ENCODE peak calls at places on chromosomes 13 and 19, in eight cellular contexts. One of them, this sample, is unnamed.

GRCh38 chr13:51838235-51838846 is 6.6 kb downstream of the TMEM272 start:
- DNase-seq in esophagus squamous epithelium: no peak
- DNase-seq in tibial artery: no peak
- DNase-seq in HCT116: no peak
- DNase-seq in A673: no peak
- DNase-seq in astrocyte of the cerebellum: no peak
- DNase-seq in coronary artery: no peak
- DNase-seq in mucosa of descending colon: no peak
- DNase-seq in this sample: peak

GRCh38 chr19:19602136-19602712 is 16.3 kb downstream of the PBX4 start:
- DNase-seq in esophagus squamous epithelium: no peak
- DNase-seq in tibial artery: no peak
- DNase-seq in HCT116: no peak
- DNase-seq in A673: no peak
- DNase-seq in astrocyte of the cerebellum: no peak
- DNase-seq in coronary artery: no peak
- DNase-seq in mucosa of descending colon: no peak
- DNase-seq in this sample: no peak

GRCh38 chr19:1042689-1043511 is 3.0 kb downstream of the ABCA7 start:
- DNase-seq in esophagus squamous epithelium: no peak
- DNase-seq in tibial artery: no peak
- DNase-seq in HCT116: no peak
- DNase-seq in A673: peak
- DNase-seq in astrocyte of the cerebellum: no peak
- DNase-seq in coronary artery: no peak
- DNase-seq in mucosa of descending colon: peak
- DNase-seq in this sample: no peak

GRCh38 chr13:30906411-30906990 is 430 bp downstream of the MEDAG start:
- DNase-seq in esophagus squamous epithelium: no peak
- DNase-seq in tibial artery: no peak
- DNase-seq in HCT116: no peak
- DNase-seq in A673: no peak
- DNase-seq in astrocyte of the cerebellum: no peak
- DNase-seq in coronary artery: peak
- DNase-seq in mucosa of descending colon: no peak
- DNase-seq in this sample: no peak

GRCh38 chr19:13843104-13843921 is 33.6 kb upstream of the NANOS3 start:
- DNase-seq in esophagus squamous epithelium: no peak
- DNase-seq in tibial artery: no peak
- DNase-seq in HCT116: no peak
- DNase-seq in A673: peak
- DNase-seq in astrocyte of the cerebellum: no peak
- DNase-seq in coronary artery: no peak
- DNase-seq in mucosa of descending colon: peak
- DNase-seq in this sample: no peak

GRCh38 chr13:110351636-110352420 is 44.7 kb downstream of the COL4A2 start:
- DNase-seq in esophagus squamous epithelium: no peak
- DNase-seq in tibial artery: no peak
- DNase-seq in HCT116: no peak
- DNase-seq in A673: no peak
- DNase-seq in astrocyte of the cerebellum: no peak
- DNase-seq in coronary artery: peak
- DNase-seq in mucosa of descending colon: no peak
- DNase-seq in this sample: no peak

GRCh38 chr13:112685856-112686255 is 4.0 kb upstream of the ATP11A start:
- DNase-seq in esophagus squamous epithelium: no peak
- DNase-seq in tibial artery: no peak
- DNase-seq in HCT116: no peak
- DNase-seq in A673: no peak
- DNase-seq in astrocyte of the cerebellum: no peak
- DNase-seq in coronary artery: no peak
- DNase-seq in mucosa of descending colon: no peak
- DNase-seq in this sample: no peak

GRCh38 chr13:42591602-42592001 is 17.6 kb downstream of the TNFSF11 start:
- DNase-seq in esophagus squamous epithelium: no peak
- DNase-seq in tibial artery: no peak
- DNase-seq in HCT116: no peak
- DNase-seq in A673: no peak
- DNase-seq in astrocyte of the cerebellum: no peak
- DNase-seq in coronary artery: no peak
- DNase-seq in mucosa of descending colon: no peak
- DNase-seq in this sample: no peak

DNA sequence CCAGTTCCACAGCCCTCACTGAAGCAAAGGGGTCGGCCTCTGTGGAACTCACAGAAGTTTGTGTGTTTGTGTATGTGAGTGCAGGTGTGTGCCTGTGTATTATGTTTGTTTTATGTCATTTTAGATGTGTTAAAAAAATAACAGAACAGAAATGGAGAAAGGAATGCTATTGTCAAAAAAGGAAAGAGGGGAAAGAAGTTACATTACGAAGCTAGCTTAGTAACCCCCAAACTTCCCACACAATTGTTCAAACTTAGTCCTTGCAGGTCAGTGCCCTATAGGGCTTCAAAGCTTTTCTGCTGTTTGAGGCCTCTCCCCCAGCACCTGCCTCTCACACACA is 1505.6 kb upstream of the SLC10A2 start:
- DNase-seq in esophagus squamous epithelium: no peak
- DNase-seq in tibial artery: no peak
- DNase-seq in HCT116: no peak
- DNase-seq in A673: no peak
- DNase-seq in astrocyte of the cerebellum: no peak
- DNase-seq in coronary artery: no peak
- DNase-seq in mucosa of descending colon: no peak
- DNase-seq in this sample: no peak
- TF ChIP-seq CTCF in esophagus squamous epithelium: no peak
- TF ChIP-seq CTCF in tibial artery: no peak
- TF ChIP-seq CTCF in HCT116: no peak
- TF ChIP-seq CTCF in A673: no peak
- TF ChIP-seq CTCF in astrocyte of the cerebellum: no peak
- TF ChIP-seq CTCF in coronary artery: no peak
- TF ChIP-seq CTCF in mucosa of descending colon: no peak
- TF ChIP-seq CTCF in this sample: no peak

DNA sequence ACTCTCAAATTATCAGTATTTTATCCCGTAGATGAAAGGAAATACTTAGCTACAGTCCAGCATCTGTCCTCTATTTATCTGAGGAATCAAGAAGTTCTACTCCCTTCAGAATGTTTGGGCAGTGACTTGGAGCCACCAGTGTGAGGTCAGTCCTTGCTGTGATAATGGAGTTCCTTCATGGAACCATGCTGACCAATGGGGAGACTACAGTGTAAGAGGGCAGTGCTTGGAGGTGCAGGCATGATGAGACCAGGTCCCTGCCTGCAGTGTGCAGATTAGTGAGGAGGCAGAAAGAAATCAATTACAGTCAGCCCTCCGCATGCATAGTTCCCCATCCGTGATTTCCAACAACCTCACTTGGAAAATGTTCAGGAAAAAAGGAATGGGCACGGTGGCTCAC is at the start of gene C19orf18:
- DNase-seq in esophagus squamous epithelium: no peak
- DNase-seq in tibial artery: no peak
- DNase-seq in HCT116: no peak
- DNase-seq in A673: no peak
- DNase-seq in astrocyte of the cerebellum: no peak
- DNase-seq in coronary artery: no peak
- DNase-seq in mucosa of descending colon: no peak
- DNase-seq in this sample: no peak
- H3K4me3 ChIP-seq in esophagus squamous epithelium: no peak
- H3K4me3 ChIP-seq in tibial artery: no peak
- H3K4me3 ChIP-seq in HCT116: no peak
- H3K4me3 ChIP-seq in A673: no peak
- H3K4me3 ChIP-seq in astrocyte of the cerebellum: no peak
- H3K4me3 ChIP-seq in coronary artery: no peak
- H3K4me3 ChIP-seq in mucosa of descending colon: no peak
- H3K4me3 ChIP-seq in this sample: no peak

GRCh38 chr13:56561327-56561726 is 579.4 kb upstream of the PRR20A start:
- DNase-seq in esophagus squamous epithelium: no peak
- DNase-seq in tibial artery: no peak
- DNase-seq in HCT116: no peak
- DNase-seq in A673: peak
- DNase-seq in astrocyte of the cerebellum: no peak
- DNase-seq in coronary artery: no peak
- DNase-seq in mucosa of descending colon: no peak
- DNase-seq in this sample: no peak
- TF ChIP-seq CTCF in esophagus squamous epithelium: no peak
- TF ChIP-seq CTCF in tibial artery: no peak
- TF ChIP-seq CTCF in HCT116: no peak
- TF ChIP-seq CTCF in A673: peak
- TF ChIP-seq CTCF in astrocyte of the cerebellum: no peak
- TF ChIP-seq CTCF in coronary artery: no peak
- TF ChIP-seq CTCF in mucosa of descending colon: no peak
- TF ChIP-seq CTCF in this sample: peak

GRCh38 chr19:7701049-7701653 is 780 bp downstream of the FCER2 start:
- DNase-seq in esophagus squamous epithelium: no peak
- DNase-seq in tibial artery: no peak
- DNase-seq in HCT116: no peak
- DNase-seq in A673: no peak
- DNase-seq in astrocyte of the cerebellum: no peak
- DNase-seq in coronary artery: no peak
- DNase-seq in mucosa of descending colon: no peak
- DNase-seq in this sample: no peak
- H3K4me3 ChIP-seq in esophagus squamous epithelium: no peak
- H3K4me3 ChIP-seq in tibial artery: no peak
- H3K4me3 ChIP-seq in HCT116: no peak
- H3K4me3 ChIP-seq in A673: no peak
- H3K4me3 ChIP-seq in astrocyte of the cerebellum: no peak
- H3K4me3 ChIP-seq in coronary artery: no peak
- H3K4me3 ChIP-seq in mucosa of descending colon: no peak
- H3K4me3 ChIP-seq in this sample: no peak

DNA sequence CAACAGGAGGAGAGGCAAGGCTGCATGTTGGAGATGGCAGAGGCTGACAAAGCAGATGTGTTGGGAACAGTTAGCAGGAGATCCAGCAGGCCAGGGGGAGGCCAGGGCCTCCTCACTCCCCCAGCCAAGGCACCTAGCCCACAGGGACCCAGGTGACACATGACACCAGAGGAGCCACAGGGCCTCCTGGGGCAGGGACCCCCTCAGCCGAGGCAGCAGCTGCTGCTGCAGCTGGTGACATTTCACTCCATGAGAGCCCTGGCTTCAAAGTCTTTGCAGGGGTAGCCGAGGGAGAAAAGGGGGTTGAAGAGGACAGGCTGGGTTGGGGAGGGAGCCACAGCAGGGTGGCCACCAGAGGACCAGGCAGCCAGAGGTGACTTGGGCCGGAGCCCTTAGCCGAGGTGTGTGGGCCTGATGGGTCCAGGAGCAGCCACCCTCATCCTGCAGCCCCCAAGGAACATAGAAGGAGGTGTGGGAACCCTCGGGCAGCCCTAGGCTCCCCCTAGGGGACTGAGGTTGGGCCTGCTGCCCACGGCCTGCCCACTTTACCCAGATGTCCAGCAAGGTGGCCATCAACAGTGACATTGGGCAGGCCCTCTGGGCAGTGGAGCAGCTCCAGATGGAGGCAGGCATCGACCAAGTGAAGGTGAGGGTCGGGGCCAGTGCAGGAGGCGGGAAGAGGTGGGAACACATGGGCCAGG is at the start of gene GNG14:
- DNase-seq in esophagus squamous epithelium: no peak
- DNase-seq in tibial artery: no peak
- DNase-seq in HCT116: no peak
- DNase-seq in A673: no peak
- DNase-seq in astrocyte of the cerebellum: no peak
- DNase-seq in coronary artery: no peak
- DNase-seq in mucosa of descending colon: peak
- DNase-seq in this sample: no peak
- TF ChIP-seq CTCF in esophagus squamous epithelium: no peak
- TF ChIP-seq CTCF in tibial artery: no peak
- TF ChIP-seq CTCF in HCT116: no peak
- TF ChIP-seq CTCF in A673: no peak
- TF ChIP-seq CTCF in astrocyte of the cerebellum: no peak
- TF ChIP-seq CTCF in coronary artery: no peak
- TF ChIP-seq CTCF in mucosa of descending colon: no peak
- TF ChIP-seq CTCF in this sample: no peak

This sample was measured in retinal pigment epithelial cell.